ENCODE peak calls at places on chromosomes 11 and 22, in five cellular contexts. N is A549, Q is A673, Z is adrenal gland, S is heart right ventricle. B is an unnamed sample. For H3K4me1, the result is how much of the 10 kb centered on the place peaks cover.

GRCh38 chr11:73147771-73148681 is 5.9 kb upstream of the FCHSD2 start:
- DNase-seq in Z (peak), Q (no peak), S (peak), N (no peak), B (peak)

GRCh38 chr11:127675602-127676001 is 675.0 kb upstream of the KIRREL3 start:
- DNase-seq in Z (no peak), N (no peak), Q (no peak), S (no peak), B (no peak)

GRCh38 chr11:126334665-126335462 is 20.6 kb upstream of the ST3GAL4 start:
- DNase-seq in S (no peak), N (no peak), Z (no peak), Q (no peak), B (no peak)

GRCh38 chr11:46237248-46238077 is 40.0 kb upstream of the CREB3L1 start:
- DNase-seq in N (peak), Z (peak), Q (peak), S (peak), B (peak)

GRCh38 chr11:104956528-104956927 is 11.8 kb downstream of the CASP4 start:
- DNase-seq in N (peak), S (no peak), Z (no peak), Q (no peak), B (no peak)

GRCh38 chr11:47912843-47913437 is 64.8 kb upstream of the NUP160 start:
- DNase-seq in S (no peak), N (peak), Q (no peak), Z (no peak), B (no peak)

GRCh38 chr22:27686534-27686933 is 115.0 kb downstream of the MN1 start:
- DNase-seq in Q (no peak), N (peak), S (peak), Z (peak), B (no peak)

GRCh38 chr11:45233121-45233803 is 52.9 kb downstream of the SYT13 start:
- DNase-seq in S (peak), N (peak), Q (peak), Z (peak), B (peak)

GRCh38 chr11:34238533-34238932 is 119.3 kb downstream of the ABTB2 start:
- DNase-seq in S (no peak), N (peak), Q (no peak), Z (no peak), B (no peak)

GRCh38 chr11:35617687-35618496 is at the start of gene FJX1:
- DNase-seq in S (peak), Q (peak), N (peak), Z (peak), B (no peak)

GRCh38 chr11:16883179-16883578 is 131.0 kb downstream of the PLEKHA7 start:
- DNase-seq in S (peak), N (peak), Q (peak), Z (no peak), B (no peak)

GRCh38 chr22:23109079-23109347 is 32.8 kb downstream of the RSPH14 start:
- DNase-seq in Z (no peak), Q (no peak), N (no peak), S (no peak), B (no peak)

GRCh38 chr22:30423296-30423958 is 2.1 kb upstream of the MTFP1 start:
- DNase-seq in S (no peak), Z (peak), Q (no peak), N (peak), B (no peak)

DNA sequence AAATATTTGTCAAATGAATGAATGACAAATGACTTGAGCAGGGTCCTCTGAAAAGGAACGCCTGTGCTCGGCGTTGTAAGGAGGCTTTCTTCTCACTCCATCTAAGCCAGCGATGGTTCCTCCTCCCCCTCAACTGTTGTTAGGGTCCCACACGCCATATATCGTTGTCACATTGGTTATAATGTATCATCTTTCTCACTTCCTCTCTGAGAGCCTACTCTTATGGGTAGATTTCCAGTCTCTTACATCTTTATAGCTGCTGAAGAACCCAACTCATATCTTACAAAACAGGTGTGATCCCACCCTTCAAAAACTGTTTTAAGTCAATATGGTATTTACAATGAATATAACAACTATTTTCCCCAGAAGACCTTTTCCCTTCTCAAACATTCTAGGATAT is 81.5 kb downstream of the NAV2 start:
- DNase-seq in S (no peak), N (no peak), Z (no peak), Q (no peak), B (no peak)
- H3K4me1 ChIP-seq in S (half or more), N (under half), Z (under half), Q (under half), B (under half)

GRCh38 chr11:19368726-19369364 is 128.1 kb upstream of the E2F8 start:
- DNase-seq in S (no peak), Z (no peak), N (no peak), Q (peak), B (no peak)
- H3K27ac ChIP-seq in S (no peak), Z (no peak), N (no peak), Q (no peak), B (no peak)

DNA sequence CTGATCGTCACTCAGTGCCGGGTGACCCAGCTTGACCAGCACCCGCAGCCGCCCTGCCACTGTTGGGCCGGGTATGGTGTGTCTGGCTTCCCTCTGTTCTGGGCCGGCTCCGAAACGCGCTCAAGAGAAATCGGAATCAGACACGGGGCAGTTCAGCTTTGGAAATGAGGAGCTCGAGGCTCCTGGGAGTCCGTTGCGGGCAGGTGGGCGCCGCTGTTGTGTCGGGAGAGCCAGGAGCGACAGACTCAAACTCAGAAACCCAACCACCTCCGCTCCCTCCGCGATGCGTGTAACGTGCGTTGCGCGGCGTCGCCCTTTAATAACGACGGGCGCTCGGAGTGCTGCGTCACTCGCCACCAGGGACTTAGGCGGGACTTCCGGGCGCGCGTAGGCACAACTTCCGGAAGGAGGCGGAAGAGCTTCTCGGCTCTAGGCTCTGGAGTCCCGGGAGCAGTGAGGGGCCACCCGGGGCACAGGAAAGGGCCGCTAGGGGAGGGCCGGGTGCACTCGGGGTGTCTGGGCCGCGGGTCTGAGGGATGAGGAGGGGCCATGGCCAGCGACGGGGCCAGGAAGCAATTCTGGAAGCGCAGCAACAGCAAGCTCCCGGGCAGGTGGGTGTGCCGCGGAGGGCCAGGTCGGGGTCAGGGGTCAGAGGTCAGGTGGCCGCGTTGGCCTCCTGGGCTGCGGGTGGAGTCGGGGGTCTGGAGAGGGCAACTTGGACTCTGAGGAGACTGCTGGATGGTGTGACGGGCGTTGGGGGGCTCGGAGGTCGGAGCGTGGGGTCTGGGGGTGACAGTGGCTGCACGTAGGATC is at the start of gene TBC1D22A:
- DNase-seq in N (peak), S (peak), Z (peak), Q (peak), B (peak)
- TF ChIP-seq CTCF in N (no peak), S (peak), Z (peak), Q (no peak), B (no peak)

GRCh38 chr11:96051820-96052219 is 127.9 kb upstream of the MTMR2 start:
- DNase-seq in S (no peak), Z (no peak), N (no peak), Q (no peak), B (no peak)
- H3K4me1 ChIP-seq in S (under half), Z (under half), N (under half), Q (under half), B (under half)

DNA sequence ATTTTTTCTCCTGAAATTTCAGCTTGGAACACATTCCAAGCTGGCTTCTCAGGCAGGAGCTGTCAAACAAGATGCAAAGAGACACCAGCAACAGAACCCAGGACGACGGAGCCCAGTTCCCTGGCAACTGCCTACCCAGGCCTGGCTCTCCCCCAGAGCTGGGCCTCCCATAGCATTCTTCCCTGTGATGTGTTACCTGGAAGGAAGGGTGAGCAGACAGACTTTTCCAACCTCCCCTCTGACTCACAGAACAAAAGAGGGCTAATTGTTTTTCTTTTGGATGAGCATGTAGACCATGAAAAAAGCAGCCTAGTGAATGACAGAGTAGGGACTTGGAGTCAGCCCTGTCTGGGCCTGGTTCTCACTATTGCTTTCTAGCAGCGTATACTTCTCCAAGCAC is 55.3 kb upstream of the BMAL1 start:
- DNase-seq in Z (no peak), N (no peak), S (no peak), Q (no peak), B (no peak)
- H3K27ac ChIP-seq in Z (no peak), N (peak), S (no peak), Q (no peak), B (no peak)

GRCh38 chr11:62508336-62509058 is 38.1 kb downstream of the AHNAK start:
- DNase-seq in Q (peak), S (peak), N (peak), Z (peak), B (no peak)
- TF ChIP-seq CTCF in Q (peak), S (peak), N (peak), Z (peak), B (no peak)

B was measured in CD8-positive, alpha-beta T cell.